ENCODE peak calls at places on chromosomes 7 and 10, in seven cellular contexts. E is keratinocyte, X is K562, S is A673, M is lung, Q is HepG2, B is PC-3. T is an unnamed sample. For H3K36me3, the result is how much of the 10 kb centered on the place peaks cover.

GRCh38 chr10:46255696-46256355 is 31.0 kb upstream of the ANTXRL start:
- DNase-seq in E (no peak), X (peak), S (peak), M (peak), Q (peak), B (peak), T (no peak)

GRCh38 chr7:148084138-148084537 is 506.4 kb upstream of the C7orf33 start:
- DNase-seq in E (no peak), X (peak), S (peak), M (no peak), Q (peak), B (peak), T (no peak)

GRCh38 chr7:113404245-113404644 is 285.9 kb upstream of the SMIM30 start:
- DNase-seq in E (no peak), X (peak), S (peak), M (no peak), Q (peak), B (peak), T (no peak)

GRCh38 chr10:52229271-52229931 is 84.7 kb upstream of the DKK1 start:
- DNase-seq in E (no peak), X (no peak), S (no peak), M (no peak), Q (no peak), B (peak), T (no peak)

GRCh38 chr7:130910949-130911944 is 177.2 kb upstream of the KLF14 start:
- DNase-seq in E (no peak), X (peak), S (peak), M (no peak), Q (peak), B (peak), T (no peak)

GRCh38 chr7:88090671-88091070 is 129.2 kb downstream of the SRI start:
- DNase-seq in E (no peak), X (no peak), S (no peak), M (no peak), Q (no peak), B (no peak), T (no peak)

GRCh38 chr10:74282853-74283205 is 131.8 kb downstream of the ADK start:
- DNase-seq in E (no peak), X (no peak), S (no peak), M (no peak), Q (no peak), B (peak), T (no peak)

GRCh38 chr10:33664070-33664469 is 329.6 kb upstream of the NRP1 start:
- DNase-seq in E (no peak), X (no peak), S (no peak), M (no peak), Q (no peak), B (no peak), T (no peak)

GRCh38 chr10:3046210-3046779 is 21.1 kb upstream of the PFKP start:
- DNase-seq in E (no peak), X (no peak), S (no peak), M (no peak), Q (no peak), B (no peak), T (no peak)

GRCh38 chr7:18771834-18772566 is 276.5 kb downstream of the HDAC9 start:
- DNase-seq in E (no peak), X (no peak), S (no peak), M (no peak), Q (no peak), B (no peak), T (no peak)

GRCh38 chr7:140404565-140405080 is 765 bp downstream of the RAB19 start:
- DNase-seq in E (no peak), X (no peak), S (no peak), M (no peak), Q (no peak), B (peak), T (peak)

GRCh38 chr10:100009283-100009792 is 409 bp downstream of the DNMBP start:
- DNase-seq in E (no peak), X (peak), S (peak), M (no peak), Q (peak), B (no peak), T (no peak)

GRCh38 chr10:4546500-4546899 is 279.5 kb upstream of the AKR1E2 start:
- DNase-seq in E (no peak), X (no peak), S (no peak), M (no peak), Q (no peak), B (peak), T (peak)

GRCh38 chr10:102657984-102658724 is 13.9 kb downstream of the TRIM8 start:
- DNase-seq in E (no peak), X (no peak), S (no peak), M (peak), Q (no peak), B (peak), T (no peak)

GRCh38 chr7:23184709-23185354 is 3.0 kb downstream of the NUP42 start:
- DNase-seq in E (peak), X (peak), S (peak), M (no peak), Q (peak), B (peak), T (no peak)

GRCh38 chr10:29427667-29428066 is 138.8 kb downstream of the LYZL1 start:
- DNase-seq in E (no peak), X (no peak), S (no peak), M (no peak), Q (no peak), B (no peak), T (no peak)

GRCh38 chr10:45380903-45381610 is 7.0 kb downstream of the ALOX5 start:
- DNase-seq in E (no peak), X (no peak), S (no peak), M (no peak), Q (no peak), B (no peak), T (no peak)

GRCh38 chr10:21927601-21928000 is 75.9 kb downstream of the DNAJC1 start:
- DNase-seq in E (no peak), X (no peak), S (peak), M (no peak), Q (no peak), B (peak), T (no peak)

GRCh38 chr10:43296320-43296719 is 29.5 kb upstream of the RASGEF1A start:
- DNase-seq in E (no peak), X (no peak), S (no peak), M (no peak), Q (no peak), B (no peak), T (no peak)

GRCh38 chr10:70909326-70909935 is 21.1 kb upstream of the PCBD1 start:
- DNase-seq in E (no peak), X (no peak), S (no peak), M (no peak), Q (no peak), B (no peak), T (no peak)

GRCh38 chr10:73537288-73537687 is 41.5 kb upstream of the PPP3CB start:
- DNase-seq in E (no peak), X (no peak), S (no peak), M (no peak), Q (no peak), B (no peak), T (no peak)

GRCh38 chr7:81467964-81468363 is 301.9 kb downstream of the HGF start:
- DNase-seq in E (no peak), X (no peak), S (no peak), M (no peak), Q (no peak), B (no peak), T (no peak)

GRCh38 chr7:148888300-148888699 is 4.2 kb upstream of the EZH2 start:
- DNase-seq in E (no peak), X (no peak), S (no peak), M (no peak), Q (no peak), B (no peak), T (no peak)

GRCh38 chr7:143463556-143463955 is 14.1 kb upstream of the TAS2R41 start:
- DNase-seq in E (no peak), X (no peak), S (no peak), M (no peak), Q (no peak), B (no peak), T (no peak)

GRCh38 chr10:111646021-111646420 is 537.5 kb downstream of the GPAM start:
- DNase-seq in E (no peak), X (no peak), S (no peak), M (no peak), Q (no peak), B (no peak), T (no peak)

GRCh38 chr10:102150970-102151773 is 1.0 kb upstream of the NOLC1 start:
- DNase-seq in E (no peak), X (no peak), S (no peak), M (no peak), Q (peak), B (peak), T (no peak)

GRCh38 chr7:145624618-145625017 is 492.0 kb upstream of the CNTNAP2 start:
- DNase-seq in E (no peak), X (no peak), S (no peak), M (no peak), Q (no peak), B (peak), T (no peak)

GRCh38 chr7:67301667-67302066 is 305.0 kb downstream of the TYW1 start:
- DNase-seq in E (no peak), X (no peak), S (no peak), M (no peak), Q (no peak), B (no peak), T (no peak)

GRCh38 chr10:110495731-110496552 is 1.8 kb upstream of the DUSP5 start:
- DNase-seq in E (no peak), X (no peak), S (peak), M (no peak), Q (no peak), B (peak), T (peak)

GRCh38 chr10:36188054-36188453 is 546.0 kb upstream of the FZD8 start:
- DNase-seq in E (no peak), X (no peak), S (no peak), M (no peak), Q (no peak), B (no peak), T (no peak)

GRCh38 chr10:10526846-10527245 is 490.8 kb upstream of the CELF2 start:
- DNase-seq in E (no peak), X (no peak), S (no peak), M (no peak), Q (no peak), B (no peak), T (no peak)

GRCh38 chr10:31867646-31868045 is 61.0 kb downstream of the ARHGAP12 start:
- DNase-seq in E (no peak), X (no peak), S (no peak), M (no peak), Q (no peak), B (peak), T (no peak)

GRCh38 chr10:5418584-5418983 is 6.2 kb downstream of the NET1 start:
- DNase-seq in E (no peak), X (no peak), S (no peak), M (no peak), Q (no peak), B (no peak), T (no peak)

GRCh38 chr10:52316005-52316404 is 1.9 kb downstream of the DKK1 start:
- DNase-seq in E (no peak), X (no peak), S (peak), M (no peak), Q (no peak), B (peak), T (no peak)

DNA sequence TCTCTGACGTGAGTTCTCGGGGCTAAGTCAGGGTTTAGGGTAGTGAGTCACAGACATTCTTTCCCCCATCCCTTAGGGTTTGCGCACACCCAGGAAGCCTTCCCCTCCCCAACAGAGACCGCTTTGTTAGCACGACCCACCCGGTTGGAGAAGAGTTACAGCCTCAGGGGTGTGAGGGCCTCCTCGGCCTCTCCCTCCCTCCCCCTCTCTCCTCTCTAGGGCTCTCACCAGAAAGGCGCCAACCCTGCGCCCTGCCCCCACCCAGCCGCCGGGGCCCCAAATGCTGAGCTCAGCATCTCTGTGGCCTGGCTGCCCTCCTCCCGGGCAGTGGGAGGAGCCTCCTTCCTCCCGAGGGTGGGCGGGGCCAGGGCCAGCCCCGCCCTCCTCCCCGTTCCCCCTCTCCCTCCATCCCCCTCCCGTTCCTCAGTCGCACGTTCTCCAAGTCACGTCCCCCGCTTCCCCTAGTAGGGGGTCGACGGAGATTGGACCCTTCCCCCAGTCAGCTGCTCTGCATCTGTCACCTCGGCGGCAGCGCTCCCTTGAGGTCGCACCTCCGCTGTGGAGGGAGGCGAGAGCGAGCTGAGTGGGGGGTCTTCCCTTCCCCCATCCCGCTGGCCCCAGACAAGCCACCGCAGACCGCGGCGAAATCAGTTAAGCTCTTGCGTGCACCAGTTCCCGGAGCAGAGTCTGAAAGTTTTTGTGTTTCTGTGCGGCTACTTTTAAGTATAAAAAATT is 13.0 kb upstream of the DDIT4 start:
- DNase-seq in E (peak), X (peak), S (peak), M (peak), Q (peak), B (peak), T (no peak)
- TF ChIP-seq CTCF in E (no peak), X (no peak), S (peak), M (no peak), Q (peak), B (no peak), T (peak)

DNA sequence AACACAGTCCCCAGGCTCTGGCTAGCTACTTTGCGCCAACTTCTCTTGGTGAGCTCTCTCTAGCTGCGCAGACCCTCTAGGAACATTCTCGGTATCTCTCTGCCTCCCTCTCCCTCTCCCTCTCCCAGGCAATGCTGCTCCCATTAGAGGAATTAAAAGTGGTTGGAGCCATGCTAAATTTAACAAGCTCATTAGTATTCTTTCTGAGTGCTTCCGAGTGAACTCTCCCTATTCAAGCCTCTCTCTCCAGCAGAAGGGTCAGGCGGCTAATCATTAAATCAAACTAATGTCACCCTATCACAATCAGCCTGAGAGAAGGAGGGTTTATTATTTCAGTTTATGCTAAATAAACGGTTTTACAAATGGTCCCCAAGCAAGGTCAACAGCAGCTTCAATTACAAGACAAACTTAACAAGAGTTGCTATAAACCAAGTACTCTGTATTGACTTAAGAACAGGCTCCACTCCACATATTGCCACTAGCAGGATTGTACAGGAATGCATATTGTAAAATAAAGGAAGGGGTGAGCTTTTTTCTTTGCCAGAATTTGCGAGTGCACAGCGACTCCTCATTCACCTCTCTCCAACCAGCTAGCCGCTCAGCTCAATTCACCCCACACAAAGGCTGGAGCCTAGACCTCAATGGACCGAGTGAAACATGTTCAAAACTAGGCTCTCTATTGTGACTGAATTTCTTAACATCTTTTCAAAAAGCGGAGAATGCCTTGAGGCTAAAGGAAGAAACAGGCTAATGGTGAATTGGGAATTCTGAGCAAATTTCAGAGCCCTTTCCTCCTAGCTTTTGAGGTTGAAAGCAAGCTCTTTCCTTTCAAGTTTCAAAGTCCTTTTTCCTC is 84.4 kb downstream of the GLI3 start:
- DNase-seq in E (no peak), X (no peak), S (no peak), M (no peak), Q (no peak), B (peak), T (no peak)
- H3K4me3 ChIP-seq in E (no peak), X (no peak), S (no peak), M (no peak), Q (no peak), B (no peak), T (no peak)

DNA sequence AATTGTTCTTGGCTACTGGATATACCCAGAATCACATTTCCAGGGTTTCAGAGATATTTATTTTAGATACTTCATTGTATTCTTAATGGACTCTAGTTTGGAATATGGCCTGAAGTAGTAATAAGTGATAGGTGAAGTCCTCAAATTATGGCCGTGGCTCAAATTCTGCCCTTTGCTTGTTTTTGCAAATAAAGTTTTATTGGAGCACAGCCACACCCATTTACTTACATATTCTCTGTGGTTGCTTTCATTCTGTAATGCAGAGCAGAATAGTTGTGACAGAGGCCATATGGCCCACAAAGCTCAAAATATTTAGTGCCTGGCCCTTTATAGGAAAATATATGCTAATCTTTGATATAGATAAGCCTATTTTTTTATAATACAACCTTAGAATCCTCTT is 19.5 kb downstream of the ANLN start:
- DNase-seq in E (no peak), X (no peak), S (no peak), M (no peak), Q (no peak), B (no peak), T (no peak)
- H3K36me3 ChIP-seq in E (under half), X (half or more), S (half or more), M (under half), Q (half or more), B (half or more), T (under half)

GRCh38 chr7:151412318-151412717 is 2.5 kb upstream of the WDR86 start:
- DNase-seq in E (no peak), X (no peak), S (no peak), M (no peak), Q (no peak), B (no peak), T (no peak)

GRCh38 chr7:151413241-151413640 is 3.4 kb upstream of the WDR86 start:
- DNase-seq in E (no peak), X (no peak), S (no peak), M (no peak), Q (no peak), B (no peak), T (no peak)

GRCh38 chr7:151409555-151410404 is at the start of gene WDR86:
- DNase-seq in E (no peak), X (no peak), S (no peak), M (no peak), Q (no peak), B (no peak), T (no peak)

GRCh38 chr7:151410405-151411390 is 860 bp upstream of the WDR86 start:
- DNase-seq in E (no peak), X (no peak), S (peak), M (no peak), Q (no peak), B (no peak), T (no peak)

DNA sequence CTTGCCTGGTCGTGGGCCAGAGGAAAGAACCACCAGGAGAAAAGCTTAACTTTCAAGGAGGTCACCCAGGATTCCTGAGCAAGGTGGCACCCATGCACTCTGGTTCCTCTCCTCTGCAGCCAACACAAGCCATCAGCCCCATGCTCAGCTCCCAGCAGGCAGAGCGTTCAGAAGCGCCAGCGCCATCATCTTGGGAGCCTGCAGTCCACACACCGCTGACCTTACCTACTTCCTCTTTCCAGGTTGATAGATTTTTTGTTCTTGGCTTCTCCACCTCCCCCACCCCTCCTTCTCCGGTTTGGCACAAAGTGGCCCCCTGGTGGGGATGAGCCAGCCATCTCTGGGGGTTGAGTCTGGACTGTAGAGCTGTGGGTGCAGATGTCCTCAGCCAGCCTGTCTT is 1.7 kb upstream of the WDR86 start:
- DNase-seq in E (no peak), X (peak), S (no peak), M (no peak), Q (no peak), B (no peak), T (no peak)
- TF ChIP-seq CTCF in E (no peak), X (peak), S (no peak), M (no peak), Q (peak), B (no peak), T (no peak)

GRCh38 chr10:122207596-122207995 is 63.5 kb upstream of the BTBD16 start:
- DNase-seq in E (no peak), X (no peak), S (no peak), M (no peak), Q (no peak), B (no peak), T (no peak)
- H3K4me3 ChIP-seq in E (no peak), X (no peak), S (no peak), M (no peak), Q (no peak), B (no peak), T (no peak)

GRCh38 chr7:92790987-92791386 is 45.4 kb downstream of the CDK6 start:
- DNase-seq in E (no peak), X (no peak), S (peak), M (no peak), Q (no peak), B (peak), T (no peak)
- H3K36me3 ChIP-seq in E (under half), X (under half), S (under half), M (under half), Q (under half), B (under half), T (under half)

GRCh38 chr7:98137134-98137825 is 30.6 kb downstream of the LMTK2 start:
- DNase-seq in E (no peak), X (no peak), S (no peak), M (no peak), Q (no peak), B (no peak), T (no peak)
- TF ChIP-seq CTCF in E (no peak), X (peak), S (no peak), M (no peak), Q (no peak), B (peak), T (no peak)

T was measured in kidney epithelial cell.